ENCODE peak calls at places on chromosomes 5 and 9, in four cellular contexts. N is naive thymus-derived CD4-positive, alpha-beta T cell; O is psoas muscle; T is neural progenitor cell. E is an unnamed sample.

GRCh38 chr9:129256959-129257713 is 79.1 kb upstream of the IER5L start:
- DNase-seq in N (no peak), O (peak), T (no peak), E (no peak)

GRCh38 chr5:143102414-143102813 is 301.1 kb downstream of the NR3C1 start:
- DNase-seq in N (no peak), O (peak), T (no peak), E (peak)

GRCh38 chr9:111634860-111635259 is 3.7 kb downstream of the DNAJC25 start:
- DNase-seq in N (no peak), O (no peak), T (no peak), E (no peak)

GRCh38 chr5:68060382-68060781 is 155.2 kb upstream of the PIK3R1 start:
- DNase-seq in N (no peak), O (no peak), T (no peak), E (no peak)

GRCh38 chr9:134854541-134854981 is 26.0 kb upstream of the FCN2 start:
- DNase-seq in N (no peak), O (no peak), T (no peak), E (no peak)

GRCh38 chr5:123966781-123967180 is 454.8 kb downstream of the CSNK1G3 start:
- DNase-seq in N (no peak), O (no peak), T (no peak), E (no peak)

GRCh38 chr5:170336065-170336464 is 38.5 kb upstream of the LCP2 start:
- DNase-seq in N (no peak), O (no peak), T (no peak), E (no peak)

GRCh38 chr9:106890621-106891020 is 27.7 kb downstream of the ZNF462 start:
- DNase-seq in N (no peak), O (no peak), T (no peak), E (no peak)

GRCh38 chr5:3598725-3599282 is 3.2 kb downstream of the IRX1 start:
- DNase-seq in N (no peak), O (no peak), T (peak), E (no peak)

GRCh38 chr9:95573463-95573862 is 56.7 kb upstream of the PTCH1 start:
- DNase-seq in N (no peak), O (no peak), T (no peak), E (no peak)

GRCh38 chr5:95822038-95822407 is 503 bp downstream of the GLRX start:
- DNase-seq in N (no peak), O (peak), T (peak), E (peak)

GRCh38 chr9:21919377-21920362 is 74.5 kb downstream of the CDKN2A start:
- DNase-seq in N (peak), O (no peak), T (no peak), E (peak)

GRCh38 chr9:124771867-124772621 is 933 bp upstream of the NR6A1 start:
- DNase-seq in N (no peak), O (peak), T (peak), E (peak)

GRCh38 chr5:104573979-104574709 is 1011.6 kb upstream of the NUDT12 start:
- DNase-seq in N (no peak), O (no peak), T (no peak), E (no peak)

GRCh38 chr5:157311595-157311994 is 45.7 kb downstream of the CYFIP2 start:
- DNase-seq in N (no peak), O (no peak), T (no peak), E (no peak)

GRCh38 chr5:170252109-170252508 is 19.3 kb downstream of the C5orf58 start:
- DNase-seq in N (no peak), O (no peak), T (no peak), E (no peak)

GRCh38 chr5:94776167-94776566 is 157.7 kb downstream of the SLF1 start:
- DNase-seq in N (no peak), O (no peak), T (no peak), E (peak)

GRCh38 chr9:841371-842209 is at the start of gene DMRT1:
- DNase-seq in N (no peak), O (no peak), T (peak), E (no peak)

GRCh38 chr5:76861616-76862015 is 11.8 kb downstream of the S100Z start:
- DNase-seq in N (no peak), O (no peak), T (no peak), E (peak)